ENCODE peak calls at places on chromosomes 6 and 20, in five cellular contexts. N, J, P, L and M are unnamed samples.

GRCh38 chr6:5164092-5164491 is 79.0 kb downstream of the PPP1R3G start:
- DNase-seq in N (no peak), J (no peak), P (no peak), L (no peak), M (no peak)

GRCh38 chr6:33508935-33509926 is 54.9 kb downstream of the ZBTB9 start:
- DNase-seq in N (no peak), J (no peak), P (no peak), L (peak), M (no peak)

GRCh38 chr20:54208492-54209044 is 681 bp downstream of the PFDN4 start:
- DNase-seq in N (peak), J (peak), P (peak), L (peak), M (no peak)

GRCh38 chr6:35302604-35303218 is 5.1 kb downstream of the DEF6 start:
- DNase-seq in N (peak), J (no peak), P (no peak), L (peak), M (peak)

GRCh38 chr20:63115651-63116411 is 100.1 kb downstream of the YTHDF1 start:
- DNase-seq in N (no peak), J (no peak), P (no peak), L (no peak), M (no peak)

GRCh38 chr20:1291191-1291741 is 25.2 kb downstream of the SNPH start:
- DNase-seq in N (no peak), J (no peak), P (peak), L (no peak), M (no peak)

GRCh38 chr6:70222350-70222749 is 80.5 kb downstream of the COL9A1 start:
- DNase-seq in N (no peak), J (no peak), P (no peak), L (no peak), M (no peak)

GRCh38 chr6:42316981-42317380 is 99.3 kb upstream of the MRPS10 start:
- DNase-seq in N (no peak), J (no peak), P (no peak), L (no peak), M (no peak)

GRCh38 chr6:154617175-154617574 is 106.7 kb upstream of the CNKSR3 start:
- DNase-seq in N (no peak), J (no peak), P (no peak), L (no peak), M (no peak)

GRCh38 chr6:156883497-156884252 is 106.5 kb downstream of the ARID1B start:
- DNase-seq in N (no peak), J (no peak), P (no peak), L (no peak), M (no peak)

GRCh38 chr6:170029416-170030283 is 261.2 kb downstream of the DLL1 start:
- DNase-seq in N (no peak), J (no peak), P (no peak), L (no peak), M (peak)

GRCh38 chr6:130116273-130116672 is 97.9 kb downstream of the L3MBTL3 start:
- DNase-seq in N (no peak), J (no peak), P (no peak), L (no peak), M (no peak)

GRCh38 chr20:50575869-50576720 is 65.9 kb downstream of the PTPN1 start:
- DNase-seq in N (peak), J (peak), P (peak), L (peak), M (peak)

GRCh38 chr6:20952605-20953004 is 418.3 kb downstream of the CDKAL1 start:
- DNase-seq in N (no peak), J (no peak), P (peak), L (peak), M (no peak)

GRCh38 chr6:31272856-31273626 is 1.1 kb upstream of the HLA-C start:
- DNase-seq in N (no peak), J (no peak), P (no peak), L (no peak), M (no peak)

GRCh38 chr20:25604611-25605010 is 19.2 kb downstream of the NANP start:
- DNase-seq in N (no peak), J (no peak), P (no peak), L (no peak), M (no peak)

GRCh38 chr6:143896096-143896880 is 32.0 kb downstream of the ZC2HC1B start:
- DNase-seq in N (no peak), J (no peak), P (no peak), L (no peak), M (no peak)

GRCh38 chr6:20835315-20836010 is 301.2 kb downstream of the CDKAL1 start:
- DNase-seq in N (no peak), J (no peak), P (no peak), L (no peak), M (no peak)

GRCh38 chr6:139472341-139473038 is 98.0 kb upstream of the CITED2 start:
- DNase-seq in N (no peak), J (no peak), P (no peak), L (no peak), M (no peak)

GRCh38 chr6:139475231-139475630 is 100.8 kb upstream of the CITED2 start:
- DNase-seq in N (no peak), J (no peak), P (no peak), L (no peak), M (no peak)

GRCh38 chr6:139473731-139474130 is 99.3 kb upstream of the CITED2 start:
- DNase-seq in N (no peak), J (no peak), P (no peak), L (no peak), M (no peak)

GRCh38 chr6:139474145-139475108 is 100.0 kb upstream of the CITED2 start:
- DNase-seq in N (no peak), J (no peak), P (no peak), L (peak), M (no peak)

DNA sequence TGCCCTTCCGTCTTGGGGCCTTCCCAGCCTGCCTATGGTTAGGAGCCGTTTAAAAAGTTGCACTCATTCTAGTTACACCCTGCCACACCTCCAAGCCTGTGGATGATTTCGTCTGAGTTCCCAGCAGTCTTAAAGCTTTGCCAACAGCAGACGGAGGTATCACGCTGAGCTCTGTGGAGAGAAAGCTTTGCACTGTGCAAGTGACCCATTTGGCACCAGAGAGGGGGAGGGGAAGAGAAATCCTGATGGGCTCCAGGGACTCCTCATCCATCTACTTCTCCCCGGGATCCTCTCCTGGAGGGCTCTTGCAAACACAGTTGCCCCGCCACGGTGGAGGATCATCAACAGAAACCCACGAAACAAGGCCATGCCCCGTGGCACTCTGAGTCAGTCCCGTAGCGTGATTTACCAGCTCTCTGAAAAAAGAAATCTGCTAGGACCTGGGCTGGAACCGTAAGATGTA is 98.8 kb upstream of the CITED2 start:
- DNase-seq in N (no peak), J (no peak), P (no peak), L (no peak), M (no peak)
- H3K4me3 ChIP-seq in N (no peak), J (no peak), P (no peak), L (no peak), M (no peak)

DNA sequence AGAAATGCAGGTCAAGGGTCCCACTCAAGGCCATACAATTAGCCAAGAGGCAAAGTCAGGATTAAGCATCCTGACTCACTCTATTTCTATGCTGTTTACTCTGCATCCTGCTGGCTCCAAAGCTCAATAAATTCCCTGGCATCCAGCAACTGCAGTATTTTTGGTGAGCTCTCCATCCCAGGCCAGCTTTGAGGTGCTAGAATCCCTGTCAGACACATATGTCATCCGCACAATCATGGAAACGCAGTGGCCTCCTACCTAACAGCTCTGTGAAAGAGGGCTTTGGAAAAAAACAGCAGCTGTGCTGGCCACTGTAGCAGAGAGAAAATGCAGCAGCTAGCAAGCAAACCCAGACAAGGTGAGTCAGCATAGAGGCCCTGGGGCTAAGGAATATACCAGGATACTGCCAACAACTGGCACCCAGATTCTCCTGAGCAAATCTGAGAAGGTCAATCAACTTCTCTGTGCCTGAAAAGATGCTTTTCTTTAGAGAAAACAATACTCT is 58.4 kb downstream of the ANKEF1 start:
- DNase-seq in N (no peak), J (peak), P (peak), L (no peak), M (no peak)
- H3K27ac ChIP-seq in N (no peak), J (peak), P (no peak), L (no peak), M (no peak)

GRCh38 chr6:117414770-117415169 is 11.0 kb downstream of the ROS1 start:
- DNase-seq in N (no peak), J (no peak), P (no peak), L (no peak), M (no peak)
- H3K4me3 ChIP-seq in N (no peak), J (no peak), P (no peak), L (no peak), M (no peak)

GRCh38 chr6:106360410-106360988 is at the start of gene CRYBG1:
- DNase-seq in N (peak), J (peak), P (no peak), L (no peak), M (peak)
- H3K27ac ChIP-seq in N (no peak), J (peak), P (no peak), L (no peak), M (no peak)